ENCODE peak calls at places on chromosome 20, in five cellular contexts. S, E, B, Z and X are unnamed samples.

GRCh38 chr20:51463560-51463959 is 79.0 kb downstream of the NFATC2 start:
- DNase-seq in S (no peak), E (no peak), B (no peak), Z (no peak), X (no peak)

GRCh38 chr20:20210327-20210726 is 157.6 kb upstream of the INSM1 start:
- DNase-seq in S (no peak), E (no peak), B (no peak), Z (no peak), X (no peak)

GRCh38 chr20:46631212-46631869 is 19.9 kb downstream of the SLC13A3 start:
- DNase-seq in S (no peak), E (peak), B (no peak), Z (peak), X (peak)

GRCh38 chr20:11352041-11352440 is 565.7 kb upstream of the BTBD3 start:
- DNase-seq in S (no peak), E (no peak), B (no peak), Z (no peak), X (no peak)

GRCh38 chr20:44414346-44414714 is 58.8 kb downstream of the HNF4A start:
- DNase-seq in S (no peak), E (no peak), B (no peak), Z (no peak), X (no peak)

GRCh38 chr20:37454636-37455035 is 66.4 kb upstream of the NNAT start:
- DNase-seq in S (no peak), E (no peak), B (no peak), Z (no peak), X (no peak)

GRCh38 chr20:53828673-53829085 is 235.0 kb upstream of the ZNF217 start:
- DNase-seq in S (peak), E (no peak), B (no peak), Z (peak), X (peak)

GRCh38 chr20:2421247-2421646 is 40.5 kb downstream of the TGM6 start:
- DNase-seq in S (peak), E (no peak), B (no peak), Z (no peak), X (no peak)

GRCh38 chr20:1299522-1299921 is 29.4 kb downstream of the SDCBP2 start:
- DNase-seq in S (peak), E (no peak), B (no peak), Z (peak), X (no peak)

GRCh38 chr20:3711418-3712043 is 869 bp downstream of the SIGLEC1 start:
- DNase-seq in S (no peak), E (no peak), B (no peak), Z (no peak), X (no peak)

GRCh38 chr20:3454821-3455220 is 16.0 kb upstream of the ATRN start:
- DNase-seq in S (no peak), E (no peak), B (no peak), Z (no peak), X (no peak)

GRCh38 chr20:19782669-19783068 is 24.6 kb downstream of the RIN2 start:
- DNase-seq in S (no peak), E (no peak), B (no peak), Z (no peak), X (no peak)

DNA sequence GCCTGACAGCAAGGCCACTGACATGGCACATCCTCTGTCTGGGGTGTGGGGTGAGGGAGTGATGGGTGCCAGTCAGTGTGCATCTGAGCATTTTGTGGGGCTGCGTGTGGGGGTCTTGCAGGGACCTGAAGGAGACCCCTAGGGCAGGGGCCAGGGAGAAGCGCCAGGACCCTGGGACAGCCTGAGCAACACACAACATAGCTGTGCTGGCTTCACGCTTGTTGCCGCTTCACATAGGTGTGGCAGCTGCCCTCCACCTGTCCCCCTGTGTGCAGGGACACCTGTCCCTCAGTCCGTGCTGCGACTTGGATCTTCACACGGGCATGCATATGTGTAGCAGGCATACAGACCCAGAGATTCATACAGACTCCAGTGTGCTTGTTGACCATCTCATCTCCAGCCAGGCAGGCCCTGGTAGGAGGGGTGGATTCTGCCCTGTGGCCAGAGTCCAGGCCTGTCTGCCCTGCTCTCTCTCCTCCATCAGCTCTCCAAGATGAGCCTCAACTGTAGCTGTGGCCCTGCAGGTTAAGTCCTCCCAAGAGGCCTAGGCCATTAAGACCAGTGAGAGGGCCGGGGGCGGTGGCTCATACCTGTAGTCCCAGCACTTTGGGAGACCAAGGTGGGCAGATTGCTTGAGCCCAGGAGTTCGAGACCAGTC is 3.2 kb upstream of the NPBWR2 start:
- DNase-seq in S (no peak), E (no peak), B (peak), Z (no peak), X (no peak)
- TF ChIP-seq MAFK in S (no peak), E (no peak), B (no peak), Z (no peak), X (no peak)

GRCh38 chr20:39879296-39879695 is 809.7 kb downstream of the MAFB start:
- DNase-seq in S (no peak), E (no peak), B (no peak), Z (no peak), X (no peak)

GRCh38 chr20:39878809-39879208 is 810.2 kb downstream of the MAFB start:
- DNase-seq in S (no peak), E (no peak), B (no peak), Z (no peak), X (no peak)

GRCh38 chr20:39877792-39878191 is 811.2 kb downstream of the MAFB start:
- DNase-seq in S (no peak), E (no peak), B (no peak), Z (no peak), X (no peak)

GRCh38 chr20:39876974-39877615 is 811.9 kb downstream of the MAFB start:
- DNase-seq in S (no peak), E (no peak), B (no peak), Z (no peak), X (no peak)

GRCh38 chr20:39878321-39878720 is 810.7 kb downstream of the MAFB start:
- DNase-seq in S (no peak), E (no peak), B (no peak), Z (no peak), X (no peak)
- TF ChIP-seq CEBPB in S (no peak), E (no peak), B (no peak), Z (no peak), X (no peak)

GRCh38 chr20:48106428-48106827 is 321.1 kb upstream of the SULF2 start:
- DNase-seq in S (no peak), E (no peak), B (no peak), Z (no peak), X (no peak)

GRCh38 chr20:48102821-48103635 is 317.7 kb upstream of the SULF2 start:
- DNase-seq in S (no peak), E (no peak), B (no peak), Z (no peak), X (no peak)

GRCh38 chr20:48102076-48102787 is 317.0 kb upstream of the SULF2 start:
- DNase-seq in S (no peak), E (no peak), B (no peak), Z (no peak), X (no peak)

DNA sequence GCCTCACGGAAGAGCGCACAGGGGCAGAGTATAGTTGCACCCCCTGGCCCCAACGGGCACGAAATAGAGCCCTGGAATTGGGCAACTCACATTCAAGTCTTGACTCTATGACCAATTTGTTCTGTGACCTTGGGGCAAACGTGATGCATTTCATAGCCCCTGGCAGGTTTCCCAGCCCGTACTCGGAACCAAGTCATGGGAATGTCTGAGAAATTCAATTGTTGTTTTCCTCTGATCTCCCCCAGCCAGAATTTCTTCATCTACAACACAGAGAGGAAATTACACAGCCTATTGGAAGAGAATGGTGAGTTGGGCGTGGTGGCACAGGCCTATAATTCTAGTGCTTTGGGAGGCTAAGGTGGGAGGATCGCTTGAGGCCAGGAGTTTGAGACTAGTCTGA is 322.3 kb upstream of the SULF2 start:
- DNase-seq in S (no peak), E (no peak), B (no peak), Z (no peak), X (no peak)
- TF ChIP-seq MAFK in S (no peak), E (no peak), B (no peak), Z (no peak), X (no peak)

GRCh38 chr20:12531626-12532025 is 477.1 kb upstream of the SPTLC3 start:
- DNase-seq in S (no peak), E (no peak), B (no peak), Z (no peak), X (no peak)

GRCh38 chr20:12528591-12529041 is 480.2 kb upstream of the SPTLC3 start:
- DNase-seq in S (no peak), E (no peak), B (no peak), Z (no peak), X (no peak)
- TF ChIP-seq CEBPB in S (no peak), E (no peak), B (no peak), Z (no peak), X (no peak)

GRCh38 chr20:62611012-62611411 is 31.3 kb upstream of the SLCO4A1 start:
- DNase-seq in S (no peak), E (no peak), B (no peak), Z (no peak), X (no peak)
- TF ChIP-seq MAFK in S (no peak), E (no peak), B (no peak), Z (no peak), X (no peak)

DNA sequence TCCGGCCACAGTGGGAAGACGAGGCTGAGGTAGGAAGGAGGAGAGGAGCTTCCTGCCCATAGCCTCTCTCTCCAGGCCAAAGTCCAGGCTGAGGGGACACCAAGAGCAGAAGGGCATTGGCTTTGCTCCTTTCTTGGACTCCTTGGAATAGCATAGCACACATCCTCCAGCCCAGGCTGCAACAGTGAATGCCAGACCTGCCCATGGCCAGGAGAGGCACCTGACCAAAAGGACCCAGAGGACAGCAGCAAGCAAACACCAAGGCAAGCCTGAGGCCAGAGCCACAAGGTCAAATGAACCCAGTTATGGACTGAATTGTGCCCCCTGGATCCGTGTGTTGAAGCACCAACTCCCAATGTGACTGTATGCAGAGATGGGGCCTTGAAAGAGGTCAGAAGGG is 126.7 kb upstream of the NXT1 start:
- DNase-seq in S (no peak), E (no peak), B (no peak), Z (no peak), X (no peak)
- TF ChIP-seq CEBPB in S (no peak), E (no peak), B (no peak), Z (no peak), X (no peak)

GRCh38 chr20:41126719-41127118 is 10.6 kb upstream of the PLCG1 start:
- DNase-seq in S (no peak), E (no peak), B (peak), Z (no peak), X (no peak)

GRCh38 chr20:41121399-41121798 is 15.9 kb upstream of the PLCG1 start:
- DNase-seq in S (no peak), E (no peak), B (no peak), Z (no peak), X (no peak)

GRCh38 chr20:41123636-41124035 is 13.7 kb upstream of the PLCG1 start:
- DNase-seq in S (no peak), E (no peak), B (no peak), Z (no peak), X (no peak)

GRCh38 chr20:41125530-41126457 is 11.5 kb upstream of the PLCG1 start:
- DNase-seq in S (no peak), E (no peak), B (no peak), Z (no peak), X (no peak)

GRCh38 chr20:41124451-41125094 is 12.8 kb upstream of the PLCG1 start:
- DNase-seq in S (no peak), E (no peak), B (no peak), Z (no peak), X (no peak)
- TF ChIP-seq MAFK in S (no peak), E (no peak), B (no peak), Z (no peak), X (no peak)

GRCh38 chr20:22691369-22692118 is 107.2 kb upstream of the FOXA2 start:
- DNase-seq in S (peak), E (peak), B (peak), Z (peak), X (peak)
- TF ChIP-seq CEBPB in S (no peak), E (no peak), B (no peak), Z (no peak), X (no peak)

DNA sequence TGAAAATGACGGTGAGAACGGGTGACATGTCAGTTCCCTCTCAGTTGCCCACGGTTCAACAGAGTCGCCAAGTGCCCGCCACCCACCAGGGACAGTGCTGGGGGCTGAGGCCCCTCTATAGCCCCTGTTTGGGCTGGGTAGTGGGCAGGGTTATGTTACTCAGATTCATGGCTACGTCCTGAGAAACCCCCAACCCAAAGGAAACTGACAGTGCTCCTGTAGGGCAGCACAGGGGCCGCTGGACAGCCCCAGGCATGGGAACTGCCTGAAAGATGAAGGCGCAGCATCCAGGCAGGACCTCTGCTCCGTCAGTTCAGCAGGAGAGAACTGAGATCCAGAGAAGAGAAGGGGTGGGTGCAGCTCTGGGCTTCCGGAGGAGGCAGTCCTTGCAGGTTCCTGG is 118.9 kb upstream of the PMEPA1 start:
- DNase-seq in S (no peak), E (no peak), B (no peak), Z (no peak), X (no peak)
- TF ChIP-seq MAFK in S (no peak), E (no peak), B (no peak), Z (no peak), X (no peak)